ENCODE peak calls at places on chromosome 16, in nine cellular contexts. One of them, this sample, is unnamed.

GRCh38 chr16:31471241-31471874 is 594 bp upstream of the TGFB1I1 start:
- DNase-seq in CD8-positive, alpha-beta memory T cell: no peak
- DNase-seq in GM23338: peak; percentile 48
- DNase-seq in ascending aorta: no peak
- DNase-seq in fibroblast of lung: no peak
- DNase-seq in thoracic aorta: no peak
- DNase-seq in cardiac muscle cell: peak; percentile 12
- DNase-seq in thyroid gland: no peak
- DNase-seq in left ventricle myocardium inferior: no peak
- DNase-seq in this sample: no peak

GRCh38 chr16:80899804-80900592 is 95.6 kb upstream of the CDYL2 start:
- DNase-seq in CD8-positive, alpha-beta memory T cell: no peak
- DNase-seq in GM23338: no peak
- DNase-seq in ascending aorta: peak; percentile 77
- DNase-seq in fibroblast of lung: peak; percentile 92
- DNase-seq in thoracic aorta: peak; percentile 82
- DNase-seq in cardiac muscle cell: peak; percentile 99
- DNase-seq in thyroid gland: peak; percentile 71
- DNase-seq in left ventricle myocardium inferior: peak; percentile 86
- DNase-seq in this sample: no peak

GRCh38 chr16:72908362-72908838 is 139.5 kb downstream of the ZFHX3 start:
- DNase-seq in CD8-positive, alpha-beta memory T cell: no peak
- DNase-seq in GM23338: no peak
- DNase-seq in ascending aorta: no peak
- DNase-seq in fibroblast of lung: no peak
- DNase-seq in thoracic aorta: no peak
- DNase-seq in cardiac muscle cell: no peak
- DNase-seq in thyroid gland: no peak
- DNase-seq in left ventricle myocardium inferior: no peak
- DNase-seq in this sample: no peak

GRCh38 chr16:22141746-22142145 is 20.6 kb upstream of the SDR42E2 start:
- DNase-seq in CD8-positive, alpha-beta memory T cell: no peak
- DNase-seq in GM23338: peak; percentile 81
- DNase-seq in ascending aorta: no peak
- DNase-seq in fibroblast of lung: no peak
- DNase-seq in thoracic aorta: no peak
- DNase-seq in cardiac muscle cell: peak; percentile 24
- DNase-seq in thyroid gland: no peak
- DNase-seq in left ventricle myocardium inferior: no peak
- DNase-seq in this sample: peak; percentile 45

GRCh38 chr16:58022601-58023371 is 2.8 kb upstream of the MMP15 start:
- DNase-seq in CD8-positive, alpha-beta memory T cell: no peak
- DNase-seq in GM23338: peak; percentile 29
- DNase-seq in ascending aorta: no peak
- DNase-seq in fibroblast of lung: peak; percentile 73
- DNase-seq in thoracic aorta: no peak
- DNase-seq in cardiac muscle cell: peak; percentile 82
- DNase-seq in thyroid gland: peak; percentile 97
- DNase-seq in left ventricle myocardium inferior: peak; percentile 81
- DNase-seq in this sample: no peak

GRCh38 chr16:81524382-81524781 is 79.8 kb downstream of the CMIP start:
- DNase-seq in CD8-positive, alpha-beta memory T cell: no peak
- DNase-seq in GM23338: no peak
- DNase-seq in ascending aorta: no peak
- DNase-seq in fibroblast of lung: peak; percentile 57
- DNase-seq in thoracic aorta: no peak
- DNase-seq in cardiac muscle cell: no peak
- DNase-seq in thyroid gland: no peak
- DNase-seq in left ventricle myocardium inferior: no peak
- DNase-seq in this sample: no peak

GRCh38 chr16:10885246-10885645 is 8.2 kb downstream of the CIITA start:
- DNase-seq in CD8-positive, alpha-beta memory T cell: no peak
- DNase-seq in GM23338: no peak
- DNase-seq in ascending aorta: no peak
- DNase-seq in fibroblast of lung: no peak
- DNase-seq in thoracic aorta: no peak
- DNase-seq in cardiac muscle cell: no peak
- DNase-seq in thyroid gland: no peak
- DNase-seq in left ventricle myocardium inferior: no peak
- DNase-seq in this sample: no peak

GRCh38 chr16:68003031-68003430 is 3.7 kb upstream of the DPEP2 start:
- DNase-seq in CD8-positive, alpha-beta memory T cell: no peak
- DNase-seq in GM23338: no peak
- DNase-seq in ascending aorta: no peak
- DNase-seq in fibroblast of lung: no peak
- DNase-seq in thoracic aorta: no peak
- DNase-seq in cardiac muscle cell: peak; percentile 18
- DNase-seq in thyroid gland: no peak
- DNase-seq in left ventricle myocardium inferior: no peak
- DNase-seq in this sample: no peak

GRCh38 chr16:77300232-77300631 is 101.0 kb downstream of the SYCE1L start:
- DNase-seq in CD8-positive, alpha-beta memory T cell: no peak
- DNase-seq in GM23338: no peak
- DNase-seq in ascending aorta: no peak
- DNase-seq in fibroblast of lung: no peak
- DNase-seq in thoracic aorta: no peak
- DNase-seq in cardiac muscle cell: no peak
- DNase-seq in thyroid gland: no peak
- DNase-seq in left ventricle myocardium inferior: no peak
- DNase-seq in this sample: no peak

GRCh38 chr16:11233727-11234376 is 22.2 kb downstream of the SOCS1 start:
- DNase-seq in CD8-positive, alpha-beta memory T cell: peak; percentile 49
- DNase-seq in GM23338: peak; percentile 64
- DNase-seq in ascending aorta: no peak
- DNase-seq in fibroblast of lung: no peak
- DNase-seq in thoracic aorta: no peak
- DNase-seq in cardiac muscle cell: no peak
- DNase-seq in thyroid gland: no peak
- DNase-seq in left ventricle myocardium inferior: no peak
- DNase-seq in this sample: no peak

GRCh38 chr16:11056989-11057645 is 112.8 kb downstream of the CLEC16A start:
- DNase-seq in CD8-positive, alpha-beta memory T cell: no peak
- DNase-seq in GM23338: no peak
- DNase-seq in ascending aorta: no peak
- DNase-seq in fibroblast of lung: no peak
- DNase-seq in thoracic aorta: no peak
- DNase-seq in cardiac muscle cell: no peak
- DNase-seq in thyroid gland: peak; percentile 77
- DNase-seq in left ventricle myocardium inferior: no peak
- DNase-seq in this sample: no peak

GRCh38 chr16:8956265-8957060 is 7.2 kb downstream of the USP7 start:
- DNase-seq in CD8-positive, alpha-beta memory T cell: no peak
- DNase-seq in GM23338: no peak
- DNase-seq in ascending aorta: no peak
- DNase-seq in fibroblast of lung: no peak
- DNase-seq in thoracic aorta: no peak
- DNase-seq in cardiac muscle cell: no peak
- DNase-seq in thyroid gland: no peak
- DNase-seq in left ventricle myocardium inferior: no peak
- DNase-seq in this sample: no peak

GRCh38 chr16:85137323-85138072 is 25.2 kb upstream of the CIBAR2 start:
- DNase-seq in CD8-positive, alpha-beta memory T cell: no peak
- DNase-seq in GM23338: no peak
- DNase-seq in ascending aorta: peak; percentile 74
- DNase-seq in fibroblast of lung: peak; percentile 80
- DNase-seq in thoracic aorta: peak; percentile 67
- DNase-seq in cardiac muscle cell: peak; percentile 98
- DNase-seq in thyroid gland: peak; percentile 95
- DNase-seq in left ventricle myocardium inferior: peak; percentile 96
- DNase-seq in this sample: no peak

GRCh38 chr16:69563605-69564580 is 1.9 kb upstream of the NFAT5 start:
- DNase-seq in CD8-positive, alpha-beta memory T cell: peak; percentile 55
- DNase-seq in GM23338: peak; percentile 83
- DNase-seq in ascending aorta: no peak
- DNase-seq in fibroblast of lung: peak; percentile 22
- DNase-seq in thoracic aorta: no peak
- DNase-seq in cardiac muscle cell: peak; percentile 16
- DNase-seq in thyroid gland: no peak
- DNase-seq in left ventricle myocardium inferior: no peak
- DNase-seq in this sample: no peak
- H3K4me1 ChIP-seq in CD8-positive, alpha-beta memory T cell: peaks cover 26% of the 10 kb centered on the region
- H3K4me1 ChIP-seq in GM23338: peaks cover 30% of the 10 kb centered on the region
- H3K4me1 ChIP-seq in ascending aorta: peaks cover 19% of the 10 kb centered on the region
- H3K4me1 ChIP-seq in fibroblast of lung: peaks cover 3% of the 10 kb centered on the region
- H3K4me1 ChIP-seq in thoracic aorta: peaks cover 14% of the 10 kb centered on the region
- H3K4me1 ChIP-seq in cardiac muscle cell: peaks cover 25% of the 10 kb centered on the region
- H3K4me1 ChIP-seq in thyroid gland: peaks cover 39% of the 10 kb centered on the region
- H3K4me1 ChIP-seq in left ventricle myocardium inferior: peaks cover 41% of the 10 kb centered on the region
- H3K4me1 ChIP-seq in this sample: peaks cover 1% of the 10 kb centered on the region

GRCh38 chr16:28292731-28293588 is 635 bp downstream of the SBK1 start:
- DNase-seq in CD8-positive, alpha-beta memory T cell: peak; percentile 48
- DNase-seq in GM23338: peak; percentile 94
- DNase-seq in ascending aorta: no peak
- DNase-seq in fibroblast of lung: no peak
- DNase-seq in thoracic aorta: no peak
- DNase-seq in cardiac muscle cell: no peak
- DNase-seq in thyroid gland: peak; percentile 81
- DNase-seq in left ventricle myocardium inferior: no peak
- DNase-seq in this sample: no peak

GRCh38 chr16:28294201-28294600 is 1.9 kb downstream of the SBK1 start:
- DNase-seq in CD8-positive, alpha-beta memory T cell: no peak
- DNase-seq in GM23338: no peak
- DNase-seq in ascending aorta: no peak
- DNase-seq in fibroblast of lung: no peak
- DNase-seq in thoracic aorta: no peak
- DNase-seq in cardiac muscle cell: no peak
- DNase-seq in thyroid gland: no peak
- DNase-seq in left ventricle myocardium inferior: no peak
- DNase-seq in this sample: no peak

GRCh38 chr16:28293589-28293935 is 1.2 kb downstream of the SBK1 start:
- DNase-seq in CD8-positive, alpha-beta memory T cell: no peak
- DNase-seq in GM23338: peak; percentile 24
- DNase-seq in ascending aorta: no peak
- DNase-seq in fibroblast of lung: no peak
- DNase-seq in thoracic aorta: no peak
- DNase-seq in cardiac muscle cell: no peak
- DNase-seq in thyroid gland: no peak
- DNase-seq in left ventricle myocardium inferior: no peak
- DNase-seq in this sample: no peak

GRCh38 chr16:28297308-28297707 is 5.0 kb downstream of the SBK1 start:
- DNase-seq in CD8-positive, alpha-beta memory T cell: no peak
- DNase-seq in GM23338: no peak
- DNase-seq in ascending aorta: no peak
- DNase-seq in fibroblast of lung: no peak
- DNase-seq in thoracic aorta: no peak
- DNase-seq in cardiac muscle cell: no peak
- DNase-seq in thyroid gland: no peak
- DNase-seq in left ventricle myocardium inferior: no peak
- DNase-seq in this sample: no peak

DNA sequence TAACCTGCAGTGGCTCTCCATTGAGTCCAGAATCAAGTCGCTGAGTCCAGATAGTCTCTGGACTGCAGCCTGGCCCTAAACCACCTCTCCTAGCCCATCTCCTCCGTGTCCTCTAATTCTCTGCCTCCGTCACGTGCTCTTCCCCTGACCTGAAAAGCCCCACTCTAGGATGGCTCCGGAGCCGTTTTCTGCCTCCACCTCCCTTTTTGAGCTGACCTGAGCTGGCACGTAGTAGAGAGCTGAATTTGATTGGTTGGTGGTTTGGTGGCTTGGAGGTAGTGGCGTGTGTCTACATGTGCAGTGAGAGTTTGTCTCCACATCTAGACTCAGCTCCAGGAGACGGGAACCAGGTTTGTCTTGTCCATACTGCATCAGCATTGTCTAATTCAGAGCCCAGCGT is 2.9 kb downstream of the SBK1 start:
- DNase-seq in CD8-positive, alpha-beta memory T cell: no peak
- DNase-seq in GM23338: no peak
- DNase-seq in ascending aorta: no peak
- DNase-seq in fibroblast of lung: no peak
- DNase-seq in thoracic aorta: no peak
- DNase-seq in cardiac muscle cell: no peak
- DNase-seq in thyroid gland: no peak
- DNase-seq in left ventricle myocardium inferior: no peak
- DNase-seq in this sample: no peak
- H3K4me1 ChIP-seq in CD8-positive, alpha-beta memory T cell: peaks cover 78% of the 10 kb centered on the region
- H3K4me1 ChIP-seq in GM23338: peaks cover 28% of the 10 kb centered on the region
- H3K4me1 ChIP-seq in ascending aorta: peaks cover 9% of the 10 kb centered on the region
- H3K4me1 ChIP-seq in fibroblast of lung: no peaks in the 10 kb centered on the region
- H3K4me1 ChIP-seq in thoracic aorta: peaks cover 6% of the 10 kb centered on the region
- H3K4me1 ChIP-seq in cardiac muscle cell: peaks cover 5% of the 10 kb centered on the region
- H3K4me1 ChIP-seq in thyroid gland: peaks cover 21% of the 10 kb centered on the region
- H3K4me1 ChIP-seq in left ventricle myocardium inferior: peaks cover 17% of the 10 kb centered on the region
- H3K4me1 ChIP-seq in this sample: peaks cover 5% of the 10 kb centered on the region

DNA sequence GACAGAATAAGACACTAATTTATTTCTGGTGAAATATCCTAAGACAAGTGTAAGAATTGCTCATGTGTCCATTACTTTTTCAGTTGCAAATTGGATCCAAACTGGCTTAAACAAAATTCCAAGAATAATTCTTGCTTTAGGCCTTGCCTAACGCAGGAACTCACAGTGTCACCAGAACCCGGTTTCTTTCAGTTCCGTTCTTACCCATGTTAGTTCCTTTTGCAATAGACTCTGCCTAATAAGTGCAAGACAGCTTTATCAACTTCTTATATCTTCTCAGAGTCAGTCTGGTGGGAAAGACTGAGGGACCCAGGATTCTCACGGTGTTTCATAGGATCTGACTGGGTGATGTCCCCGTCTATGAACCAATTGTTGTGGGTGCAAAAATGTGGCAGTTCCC is 24.7 kb downstream of the GDE1 start:
- DNase-seq in CD8-positive, alpha-beta memory T cell: no peak
- DNase-seq in GM23338: no peak
- DNase-seq in ascending aorta: no peak
- DNase-seq in fibroblast of lung: no peak
- DNase-seq in thoracic aorta: no peak
- DNase-seq in cardiac muscle cell: no peak
- DNase-seq in thyroid gland: no peak
- DNase-seq in left ventricle myocardium inferior: no peak
- DNase-seq in this sample: no peak
- H3K4me1 ChIP-seq in CD8-positive, alpha-beta memory T cell: no peaks in the 10 kb centered on the region
- H3K4me1 ChIP-seq in GM23338: no peaks in the 10 kb centered on the region
- H3K4me1 ChIP-seq in ascending aorta: no peaks in the 10 kb centered on the region
- H3K4me1 ChIP-seq in fibroblast of lung: no peaks in the 10 kb centered on the region
- H3K4me1 ChIP-seq in thoracic aorta: no peaks in the 10 kb centered on the region
- H3K4me1 ChIP-seq in cardiac muscle cell: no peaks in the 10 kb centered on the region
- H3K4me1 ChIP-seq in thyroid gland: no peaks in the 10 kb centered on the region
- H3K4me1 ChIP-seq in left ventricle myocardium inferior: no peaks in the 10 kb centered on the region
- H3K4me1 ChIP-seq in this sample: no peaks in the 10 kb centered on the region

DNA sequence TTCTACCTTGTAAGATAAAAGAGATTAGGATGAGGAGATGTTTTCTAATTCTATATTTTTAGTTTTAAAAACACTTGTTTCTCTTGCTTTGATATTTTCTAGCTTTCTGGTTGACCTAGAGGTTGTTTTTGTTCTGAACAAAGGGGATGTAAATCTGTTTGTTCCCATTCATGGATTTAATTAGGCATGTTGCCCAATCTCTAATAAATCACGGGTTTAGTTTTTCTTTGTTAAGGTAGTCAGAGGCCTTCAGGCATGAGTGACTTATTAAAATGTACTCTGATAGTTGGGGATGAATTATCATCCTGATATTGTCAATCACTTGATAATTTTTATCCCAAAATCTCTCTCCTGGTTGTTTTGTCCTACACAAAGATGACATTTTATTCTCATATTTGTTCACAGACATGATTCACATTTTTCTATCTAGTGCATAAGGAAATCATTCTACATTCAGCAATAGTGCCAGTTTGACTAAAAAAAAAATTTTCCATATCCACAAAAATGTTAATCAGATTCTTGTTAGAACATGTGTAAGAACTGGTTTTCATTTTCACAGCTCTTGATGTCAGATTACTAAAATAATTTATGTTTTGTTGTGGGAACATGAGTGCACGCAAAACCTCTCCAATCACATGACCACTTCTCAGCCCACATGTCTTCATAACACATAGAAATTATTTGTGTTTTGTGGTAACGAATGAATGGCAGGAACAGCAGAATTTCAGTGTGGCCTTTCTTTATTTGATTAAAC is 95.7 kb upstream of the AKTIP start:
- DNase-seq in CD8-positive, alpha-beta memory T cell: no peak
- DNase-seq in GM23338: no peak
- DNase-seq in ascending aorta: no peak
- DNase-seq in fibroblast of lung: no peak
- DNase-seq in thoracic aorta: no peak
- DNase-seq in cardiac muscle cell: no peak
- DNase-seq in thyroid gland: no peak
- DNase-seq in left ventricle myocardium inferior: no peak
- DNase-seq in this sample: no peak
- H3K4me1 ChIP-seq in CD8-positive, alpha-beta memory T cell: no peaks in the 10 kb centered on the region
- H3K4me1 ChIP-seq in GM23338: no peaks in the 10 kb centered on the region
- H3K4me1 ChIP-seq in ascending aorta: no peaks in the 10 kb centered on the region
- H3K4me1 ChIP-seq in fibroblast of lung: no peaks in the 10 kb centered on the region
- H3K4me1 ChIP-seq in thoracic aorta: no peaks in the 10 kb centered on the region
- H3K4me1 ChIP-seq in cardiac muscle cell: no peaks in the 10 kb centered on the region
- H3K4me1 ChIP-seq in thyroid gland: no peaks in the 10 kb centered on the region
- H3K4me1 ChIP-seq in left ventricle myocardium inferior: no peaks in the 10 kb centered on the region
- H3K4me1 ChIP-seq in this sample: no peaks in the 10 kb centered on the region

This sample was measured in iPS DF 6.9.